ENCODE peak calls at places on chromosome 13, in six cellular contexts. One of them, this sample, is unnamed.

GRCh38 chr13:58573742-58574141 is 942.2 kb downstream of the PCDH17 start:
- DNase-seq in AG04450: no peak
- DNase-seq in thyroid gland: no peak
- DNase-seq in epithelial cell of esophagus: no peak
- DNase-seq in HFFc6: no peak
- DNase-seq in lower leg skin: no peak
- DNase-seq in this sample: no peak

GRCh38 chr13:78998736-78999135 is 339.8 kb upstream of the OBI1 start:
- DNase-seq in lower leg skin: no peak
- DNase-seq in HFFc6: no peak
- DNase-seq in thyroid gland: no peak
- DNase-seq in epithelial cell of esophagus: no peak
- DNase-seq in AG04450: no peak
- DNase-seq in this sample: no peak

GRCh38 chr13:43285891-43286602 is 262.7 kb downstream of the DNAJC15 start:
- DNase-seq in HFFc6: peak
- DNase-seq in epithelial cell of esophagus: no peak
- DNase-seq in lower leg skin: no peak
- DNase-seq in thyroid gland: no peak
- DNase-seq in AG04450: no peak
- DNase-seq in this sample: peak

GRCh38 chr13:60260440-60260839 is 96.7 kb upstream of the DIAPH3 start:
- DNase-seq in epithelial cell of esophagus: no peak
- DNase-seq in HFFc6: no peak
- DNase-seq in thyroid gland: no peak
- DNase-seq in lower leg skin: no peak
- DNase-seq in AG04450: no peak
- DNase-seq in this sample: no peak

GRCh38 chr13:32650705-32651311 is 64.6 kb downstream of the PDS5B start:
- DNase-seq in HFFc6: peak
- DNase-seq in AG04450: no peak
- DNase-seq in thyroid gland: peak
- DNase-seq in lower leg skin: peak
- DNase-seq in epithelial cell of esophagus: peak
- DNase-seq in this sample: peak

GRCh38 chr13:27455331-27455855 is 5.0 kb upstream of the MTIF3 start:
- DNase-seq in AG04450: no peak
- DNase-seq in thyroid gland: no peak
- DNase-seq in lower leg skin: no peak
- DNase-seq in HFFc6: no peak
- DNase-seq in epithelial cell of esophagus: no peak
- DNase-seq in this sample: no peak

GRCh38 chr13:110393761-110394160 is 86.7 kb downstream of the COL4A2 start:
- DNase-seq in thyroid gland: no peak
- DNase-seq in AG04450: no peak
- DNase-seq in lower leg skin: no peak
- DNase-seq in epithelial cell of esophagus: no peak
- DNase-seq in HFFc6: no peak
- DNase-seq in this sample: no peak

GRCh38 chr13:44300895-44301638 is 72.6 kb upstream of the SERP2 start:
- DNase-seq in thyroid gland: peak
- DNase-seq in HFFc6: peak
- DNase-seq in lower leg skin: no peak
- DNase-seq in epithelial cell of esophagus: peak
- DNase-seq in AG04450: no peak
- DNase-seq in this sample: peak

GRCh38 chr13:91017031-91017668 is 330.3 kb upstream of the MIR17HG start:
- DNase-seq in thyroid gland: peak
- DNase-seq in HFFc6: peak
- DNase-seq in epithelial cell of esophagus: peak
- DNase-seq in AG04450: no peak
- DNase-seq in lower leg skin: no peak
- DNase-seq in this sample: peak

GRCh38 chr13:70087247-70087646 is 20.4 kb upstream of the ATXN8OS start:
- DNase-seq in HFFc6: no peak
- DNase-seq in AG04450: no peak
- DNase-seq in thyroid gland: no peak
- DNase-seq in lower leg skin: no peak
- DNase-seq in epithelial cell of esophagus: peak
- DNase-seq in this sample: no peak

GRCh38 chr13:61935710-61936109 is 520.1 kb upstream of the PCDH20 start:
- DNase-seq in AG04450: no peak
- DNase-seq in thyroid gland: no peak
- DNase-seq in HFFc6: no peak
- DNase-seq in epithelial cell of esophagus: no peak
- DNase-seq in lower leg skin: no peak
- DNase-seq in this sample: no peak

GRCh38 chr13:25227690-25228089 is 55.6 kb upstream of the AMER2 start:
- DNase-seq in epithelial cell of esophagus: no peak
- DNase-seq in HFFc6: no peak
- DNase-seq in lower leg skin: no peak
- DNase-seq in AG04450: no peak
- DNase-seq in thyroid gland: no peak
- DNase-seq in this sample: no peak

GRCh38 chr13:73141292-73141771 is 82.5 kb downstream of the KLF5 start:
- DNase-seq in lower leg skin: no peak
- DNase-seq in HFFc6: no peak
- DNase-seq in AG04450: no peak
- DNase-seq in thyroid gland: peak
- DNase-seq in epithelial cell of esophagus: no peak
- DNase-seq in this sample: peak

GRCh38 chr13:39266426-39266825 is 228.2 kb downstream of the NHLRC3 start:
- DNase-seq in lower leg skin: no peak
- DNase-seq in thyroid gland: no peak
- DNase-seq in epithelial cell of esophagus: peak
- DNase-seq in AG04450: no peak
- DNase-seq in HFFc6: no peak
- DNase-seq in this sample: no peak

GRCh38 chr13:111328803-111329410 is 8.5 kb downstream of the TEX29 start:
- DNase-seq in thyroid gland: no peak
- DNase-seq in epithelial cell of esophagus: no peak
- DNase-seq in AG04450: no peak
- DNase-seq in HFFc6: no peak
- DNase-seq in lower leg skin: no peak
- DNase-seq in this sample: no peak

GRCh38 chr13:38970380-38971051 is 20.1 kb downstream of the STOML3 start:
- DNase-seq in AG04450: no peak
- DNase-seq in lower leg skin: no peak
- DNase-seq in thyroid gland: no peak
- DNase-seq in epithelial cell of esophagus: peak
- DNase-seq in HFFc6: no peak
- DNase-seq in this sample: no peak

GRCh38 chr13:75363371-75363770 is 118.6 kb downstream of the TBC1D4 start:
- DNase-seq in AG04450: no peak
- DNase-seq in lower leg skin: no peak
- DNase-seq in thyroid gland: no peak
- DNase-seq in HFFc6: no peak
- DNase-seq in epithelial cell of esophagus: no peak
- DNase-seq in this sample: no peak

GRCh38 chr13:99199541-99200432 is 867 bp upstream of the UBAC2 start:
- DNase-seq in thyroid gland: no peak
- DNase-seq in lower leg skin: no peak
- DNase-seq in HFFc6: no peak
- DNase-seq in AG04450: no peak
- DNase-seq in epithelial cell of esophagus: no peak
- DNase-seq in this sample: no peak

GRCh38 chr13:78787189-78787588 is 128.2 kb upstream of the OBI1 start:
- DNase-seq in epithelial cell of esophagus: no peak
- DNase-seq in thyroid gland: no peak
- DNase-seq in AG04450: no peak
- DNase-seq in HFFc6: no peak
- DNase-seq in lower leg skin: no peak
- DNase-seq in this sample: no peak

GRCh38 chr13:75876371-75877050 is 240.4 kb downstream of the LMO7 start:
- DNase-seq in thyroid gland: peak
- DNase-seq in epithelial cell of esophagus: peak
- DNase-seq in AG04450: peak
- DNase-seq in lower leg skin: peak
- DNase-seq in HFFc6: peak
- DNase-seq in this sample: peak

GRCh38 chr13:111886217-111886945 is 180.6 kb upstream of the SOX1 start:
- DNase-seq in lower leg skin: no peak
- DNase-seq in thyroid gland: no peak
- DNase-seq in AG04450: no peak
- DNase-seq in HFFc6: no peak
- DNase-seq in epithelial cell of esophagus: no peak
- DNase-seq in this sample: no peak

DNA sequence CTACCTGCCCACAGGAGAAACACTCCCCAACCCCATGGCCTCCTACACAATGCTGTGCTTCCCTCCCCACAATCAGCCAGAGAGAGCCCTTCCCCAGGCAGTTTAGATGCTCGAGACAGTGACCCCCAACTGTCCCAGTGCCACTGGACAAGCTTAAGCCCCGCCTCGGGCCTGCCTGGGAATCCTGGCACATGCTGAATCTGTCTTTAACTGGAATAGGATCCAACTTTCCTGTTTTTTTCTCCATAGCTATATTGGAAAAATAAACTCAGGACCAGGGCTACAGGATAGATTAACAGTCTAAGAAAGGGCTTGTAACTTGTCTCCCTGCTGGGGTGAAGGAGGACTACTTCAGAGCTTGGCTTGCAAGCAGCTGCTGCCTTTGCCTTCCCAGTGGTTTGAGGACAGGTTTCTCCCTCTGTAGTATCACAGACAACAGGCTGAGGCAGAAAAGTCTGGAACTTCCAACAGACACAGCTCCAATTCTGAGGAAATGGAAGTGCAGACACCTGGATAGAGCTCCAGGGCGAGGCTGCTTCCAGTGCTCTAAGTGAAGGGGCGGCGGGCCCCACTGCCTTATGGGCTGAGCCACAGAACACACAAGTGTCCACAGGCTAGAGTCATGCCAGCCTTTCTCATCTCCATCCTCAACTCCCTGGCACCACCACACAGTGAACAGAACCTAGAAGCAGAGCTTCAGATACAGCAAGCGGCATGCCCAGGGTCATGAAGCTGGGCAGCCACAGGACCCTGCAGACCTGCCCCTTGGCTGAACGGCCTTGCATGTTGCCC is 228.3 kb downstream of the TUBA3C start:
- DNase-seq in thyroid gland: no peak
- DNase-seq in AG04450: no peak
- DNase-seq in lower leg skin: no peak
- DNase-seq in epithelial cell of esophagus: no peak
- DNase-seq in HFFc6: no peak
- DNase-seq in this sample: no peak
- TF ChIP-seq CTCF in thyroid gland: no peak
- TF ChIP-seq CTCF in AG04450: no peak
- TF ChIP-seq CTCF in lower leg skin: no peak
- TF ChIP-seq CTCF in epithelial cell of esophagus: no peak
- TF ChIP-seq CTCF in HFFc6: no peak
- TF ChIP-seq CTCF in this sample: no peak

GRCh38 chr13:113562866-113563265 is 21.7 kb upstream of the TFDP1 start:
- DNase-seq in epithelial cell of esophagus: no peak
- DNase-seq in AG04450: no peak
- DNase-seq in lower leg skin: no peak
- DNase-seq in thyroid gland: no peak
- DNase-seq in HFFc6: no peak
- DNase-seq in this sample: no peak

GRCh38 chr13:113559901-113560644 is 24.5 kb upstream of the TFDP1 start:
- DNase-seq in lower leg skin: peak
- DNase-seq in epithelial cell of esophagus: no peak
- DNase-seq in HFFc6: no peak
- DNase-seq in AG04450: no peak
- DNase-seq in thyroid gland: no peak
- DNase-seq in this sample: no peak

GRCh38 chr13:113560645-113561416 is 23.7 kb upstream of the TFDP1 start:
- DNase-seq in thyroid gland: no peak
- DNase-seq in lower leg skin: no peak
- DNase-seq in AG04450: no peak
- DNase-seq in HFFc6: no peak
- DNase-seq in epithelial cell of esophagus: no peak
- DNase-seq in this sample: no peak

GRCh38 chr13:113561417-113562084 is 23.0 kb upstream of the TFDP1 start:
- DNase-seq in HFFc6: no peak
- DNase-seq in AG04450: no peak
- DNase-seq in lower leg skin: no peak
- DNase-seq in thyroid gland: no peak
- DNase-seq in epithelial cell of esophagus: no peak
- DNase-seq in this sample: no peak

DNA sequence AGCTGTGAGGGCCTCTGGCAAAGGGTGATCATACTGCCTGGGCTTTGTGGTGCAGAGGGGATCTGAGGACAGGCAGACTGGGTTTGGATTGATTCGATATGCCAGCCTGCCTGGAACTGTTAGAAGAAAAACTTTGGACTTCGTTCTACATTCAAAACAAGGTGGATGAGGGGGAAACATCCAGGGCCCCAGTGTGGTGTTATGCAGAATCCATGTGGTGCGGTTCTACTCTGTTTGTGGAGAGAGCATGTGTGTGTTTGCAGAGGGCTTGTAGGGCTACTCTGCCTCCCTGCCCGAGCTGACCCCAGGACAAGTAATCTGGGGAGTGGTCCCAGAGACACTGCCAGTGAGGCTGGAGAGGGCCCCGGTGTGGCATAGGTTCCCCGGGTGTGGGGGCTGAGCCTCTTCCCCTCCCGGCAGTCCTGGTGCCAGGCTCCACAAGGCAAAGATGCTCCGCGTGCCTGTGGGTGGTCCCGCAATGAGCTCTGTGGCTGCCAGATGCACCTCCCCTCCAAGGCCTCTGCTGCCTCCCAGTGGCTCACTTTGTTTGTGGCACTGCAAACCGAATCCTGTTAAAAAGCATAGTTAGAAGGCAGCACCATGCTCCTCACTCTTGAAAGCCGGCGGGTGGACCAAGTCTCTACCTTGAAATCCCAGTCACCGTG is 22.3 kb upstream of the TFDP1 start:
- DNase-seq in thyroid gland: peak
- DNase-seq in HFFc6: peak
- DNase-seq in lower leg skin: peak
- DNase-seq in epithelial cell of esophagus: peak
- DNase-seq in AG04450: peak
- DNase-seq in this sample: peak
- TF ChIP-seq CTCF in thyroid gland: peak
- TF ChIP-seq CTCF in HFFc6: peak
- TF ChIP-seq CTCF in lower leg skin: no peak
- TF ChIP-seq CTCF in epithelial cell of esophagus: peak
- TF ChIP-seq CTCF in AG04450: peak
- TF ChIP-seq CTCF in this sample: peak

GRCh38 chr13:95300625-95301134 is 571 bp downstream of the ABCC4 start:
- DNase-seq in thyroid gland: peak
- DNase-seq in epithelial cell of esophagus: peak
- DNase-seq in lower leg skin: peak
- DNase-seq in HFFc6: peak
- DNase-seq in AG04450: peak
- DNase-seq in this sample: peak
- TF ChIP-seq CTCF in thyroid gland: no peak
- TF ChIP-seq CTCF in epithelial cell of esophagus: no peak
- TF ChIP-seq CTCF in lower leg skin: no peak
- TF ChIP-seq CTCF in HFFc6: peak
- TF ChIP-seq CTCF in AG04450: peak
- TF ChIP-seq CTCF in this sample: no peak

DNA sequence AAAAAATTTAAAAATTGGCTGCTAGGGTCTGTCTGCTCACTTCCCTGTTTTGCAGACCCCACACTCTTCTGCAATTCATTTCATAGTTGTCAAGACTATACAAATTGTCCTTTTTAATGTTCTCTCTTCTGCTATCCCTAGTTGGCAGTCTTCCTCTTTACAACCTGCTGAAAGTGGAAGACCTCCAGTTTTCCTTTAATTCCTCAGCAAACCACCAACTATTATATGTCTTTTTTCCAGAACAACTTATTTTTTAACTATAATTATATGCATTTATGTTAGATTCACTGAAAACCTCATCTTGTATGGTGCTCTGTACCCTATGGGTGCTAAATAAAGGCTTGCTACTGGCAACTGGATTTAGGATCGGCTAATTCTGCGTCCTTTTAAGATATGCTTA is 1.1 kb upstream of the PHF11 start:
- DNase-seq in AG04450: no peak
- DNase-seq in thyroid gland: no peak
- DNase-seq in HFFc6: no peak
- DNase-seq in epithelial cell of esophagus: no peak
- DNase-seq in lower leg skin: no peak
- DNase-seq in this sample: no peak
- TF ChIP-seq CTCF in AG04450: no peak
- TF ChIP-seq CTCF in thyroid gland: no peak
- TF ChIP-seq CTCF in HFFc6: no peak
- TF ChIP-seq CTCF in epithelial cell of esophagus: no peak
- TF ChIP-seq CTCF in lower leg skin: no peak
- TF ChIP-seq CTCF in this sample: no peak

This sample was measured in brain microvascular endothelial cell.